ENCODE peak calls at places on chromosome 2, in four cellular contexts. R is AG04449, E is body of pancreas, O is A549. C is an unnamed sample.
A peak's percentile ranks its signal among the peaks of the same experiment; 100 is the strongest.

GRCh38 chr2:224608104-224608503 is 22.9 kb upstream of the CUL3 start:
- DNase-seq in E (no peak), O (no peak), R (no peak), C (no peak)

GRCh38 chr2:176178271-176178806 is 10.1 kb upstream of the HOXD1 start:
- DNase-seq in E (no peak), R (no peak), O (no peak), C (no peak)

GRCh38 chr2:8553643-8554042 is 128.2 kb upstream of the ID2 start:
- DNase-seq in E (no peak), O (no peak), R (no peak), C (no peak)

GRCh38 chr2:219073413-219074129 is 12.8 kb upstream of the IHH start:
- DNase-seq in E (peak; percentile 71), R (peak; percentile 16), O (peak; percentile 26), C (no peak)

GRCh38 chr2:148813603-148814065 is 61.4 kb upstream of the KIF5C start:
- DNase-seq in R (no peak), E (no peak), O (no peak), C (no peak)

GRCh38 chr2:72137498-72138010 is 10.1 kb downstream of the CYP26B1 start:
- DNase-seq in O (peak; percentile 88), R (no peak), E (peak; percentile 30), C (peak; percentile 77)

GRCh38 chr2:136131961-136132839 is 14.3 kb upstream of the CXCR4 start:
- DNase-seq in R (no peak), O (no peak), E (peak; percentile 65), C (no peak)

GRCh38 chr2:191065785-191066184 is 51.8 kb upstream of the STAT1 start:
- DNase-seq in E (no peak), O (no peak), R (no peak), C (no peak)

GRCh38 chr2:16104345-16105177 is 164.2 kb downstream of the MYCN start:
- DNase-seq in E (no peak), O (peak; percentile 16), R (no peak), C (no peak)

GRCh38 chr2:104502904-104503303 is 351.0 kb upstream of the POU3F3 start:
- DNase-seq in R (no peak), O (no peak), E (no peak), C (no peak)

GRCh38 chr2:235496239-235496621 is 2.4 kb downstream of the AGAP1 start:
- DNase-seq in E (no peak), O (no peak), R (no peak), C (no peak)

GRCh38 chr2:200104015-200104414 is 148.6 kb downstream of the MAIP1 start:
- DNase-seq in E (no peak), O (no peak), R (no peak), C (no peak)

GRCh38 chr2:190158798-190159434 is 96.4 kb upstream of the MSTN start:
- DNase-seq in R (no peak), O (no peak), E (no peak), C (no peak)

GRCh38 chr2:48306409-48307284 is 223.3 kb upstream of the STON1 start:
- DNase-seq in O (no peak), E (no peak), R (peak; percentile 28), C (no peak)

DNA sequence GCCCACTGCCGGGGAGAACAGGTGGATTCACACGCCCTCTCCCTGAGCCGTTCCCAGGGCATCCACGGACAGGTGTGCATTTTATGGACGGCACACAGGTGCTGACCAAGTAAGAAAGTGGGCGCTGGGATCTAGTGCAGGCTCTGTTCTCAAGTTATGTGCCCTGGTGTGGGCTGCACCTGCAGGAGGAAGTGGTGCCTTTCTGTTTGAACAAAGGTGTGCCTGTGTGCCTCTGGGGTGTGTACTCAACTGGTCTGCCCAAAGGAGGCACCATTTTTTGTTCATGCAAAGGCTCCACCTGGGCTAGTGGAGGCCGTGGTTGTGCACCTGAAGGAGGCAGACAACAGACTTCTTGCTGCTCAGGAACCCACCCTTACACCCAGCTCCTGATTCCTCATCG is 88.2 kb upstream of the HK2 start:
- DNase-seq in E (no peak), R (no peak), O (no peak), C (no peak)
- TF ChIP-seq CTCF in E (no peak), R (no peak), O (no peak), C (no peak)

GRCh38 chr2:231489990-231490389 is 25.7 kb upstream of the NCL start:
- DNase-seq in E (peak; percentile 31), O (no peak), R (no peak), C (no peak)
- TF ChIP-seq CTCF in E (peak; percentile 10), O (peak; percentile 31), R (no peak), C (peak; percentile 54)

GRCh38 chr2:33133436-33133835 is 186.7 kb downstream of the LTBP1 start:
- DNase-seq in E (no peak), R (no peak), O (no peak), C (no peak)
- TF ChIP-seq CTCF in E (no peak), R (no peak), O (no peak), C (no peak)

GRCh38 chr2:231394201-231395141 is 1.0 kb upstream of the B3GNT7 start:
- DNase-seq in O (no peak), E (peak; percentile 61), R (no peak), C (no peak)
- TF ChIP-seq CTCF in O (peak; percentile 21), E (peak; percentile 55), R (no peak), C (peak; percentile 41)

DNA sequence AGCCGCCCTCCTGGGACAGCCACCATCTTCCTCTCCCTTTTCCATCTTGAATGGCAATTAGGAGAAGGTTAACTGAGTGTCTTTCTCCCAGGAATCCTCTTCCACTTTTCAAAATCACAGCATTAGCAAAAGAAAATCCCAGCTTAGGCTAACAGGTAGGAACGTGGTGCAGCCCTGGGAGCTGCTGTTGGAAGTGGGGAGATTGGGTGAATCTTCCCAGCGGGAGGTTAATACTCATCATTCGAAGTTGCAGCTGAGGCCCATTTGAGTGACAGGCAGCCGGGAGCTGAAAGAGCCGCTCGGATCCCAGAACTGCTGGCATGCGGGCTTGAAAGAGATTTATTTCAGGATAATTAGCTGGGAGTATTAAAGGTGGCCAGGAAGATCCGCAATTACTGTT is 306.0 kb downstream of the BCL11A start:
- DNase-seq in R (no peak), E (no peak), O (no peak), C (no peak)
- TF ChIP-seq CTCF in R (no peak), E (no peak), O (no peak), C (no peak)

GRCh38 chr2:127197475-127198385 is 22.4 kb downstream of the CYP27C1 start:
- DNase-seq in R (no peak), O (peak; percentile 65), E (peak; percentile 64), C (no peak)
- TF ChIP-seq CTCF in R (peak; percentile 90), O (peak; percentile 80), E (peak; percentile 50), C (peak; percentile 82)

GRCh38 chr2:207245526-207245925 is 79.8 kb upstream of the KLF7 start:
- DNase-seq in E (no peak), O (no peak), R (no peak), C (no peak)
- TF ChIP-seq CTCF in E (no peak), O (no peak), R (no peak), C (no peak)

C was measured in chondrocyte.